ENCODE peak calls at places on chromosomes 3 and 15, in five cellular contexts. X is NAMALWA, U is left ventricle myocardium inferior, L is skeletal muscle cell, F is NCI-H1092. Q is an unnamed sample.

GRCh38 chr3:124248471-124249028 is 256.6 kb upstream of the ROPN1 start:
- DNase-seq in U (peak), L (peak), F (no peak), X (no peak), Q (no peak)

GRCh38 chr15:83379574-83379973 is 67.6 kb upstream of the SH3GL3 start:
- DNase-seq in X (no peak), U (no peak), L (no peak), F (no peak), Q (no peak)

GRCh38 chr3:46909535-46910161 is 32.1 kb downstream of the PTH1R start:
- DNase-seq in L (peak), F (peak), X (peak), U (peak), Q (peak)

GRCh38 chr15:56207711-56208110 is 36.0 kb downstream of the RFX7 start:
- DNase-seq in X (peak), F (no peak), U (no peak), L (no peak), Q (no peak)

GRCh38 chr15:82919231-82919886 is 33.2 kb downstream of the HOMER2 start:
- DNase-seq in X (no peak), L (no peak), U (peak), F (peak), Q (no peak)

GRCh38 chr3:179005706-179006105 is 65.9 kb downstream of the ZMAT3 start:
- DNase-seq in L (no peak), U (no peak), F (no peak), X (no peak), Q (no peak)

GRCh38 chr15:35362195-35362829 is 183.7 kb downstream of the DPH6 start:
- DNase-seq in U (no peak), X (no peak), F (no peak), L (peak), Q (no peak)

GRCh38 chr3:128123231-128123537 is 428 bp downstream of the RUVBL1 start:
- DNase-seq in L (no peak), X (no peak), F (no peak), U (no peak), Q (no peak)

GRCh38 chr15:63046927-63047760 is 4.6 kb downstream of the TPM1 start:
- DNase-seq in U (no peak), F (no peak), X (peak), L (no peak), Q (no peak)

GRCh38 chr3:127729556-127730056 is 56.9 kb downstream of the ABTB1 start:
- DNase-seq in F (no peak), U (no peak), X (peak), L (no peak), Q (peak)

GRCh38 chr15:88385078-88385700 is 82.0 kb downstream of the MRPL46 start:
- DNase-seq in L (no peak), F (no peak), X (no peak), U (no peak), Q (no peak)

GRCh38 chr3:73294532-73294931 is 233.1 kb downstream of the EBLN2 start:
- DNase-seq in F (no peak), X (no peak), U (no peak), L (no peak), Q (no peak)